ENCODE peak calls at places on chromosomes 6 and 20, in five cellular contexts. P, Z, I, F and A are unnamed samples.

GRCh38 chr6:35311390-35312075 is 13.9 kb downstream of the DEF6 start:
- DNase-seq in I (no peak), Z (no peak), P (peak), F (peak), A (no peak)

GRCh38 chr6:110856296-110856695 is 18.3 kb upstream of the AMD1 start:
- DNase-seq in I (no peak), P (no peak), Z (no peak), F (no peak), A (no peak)

GRCh38 chr20:9185511-9185910 is 116.6 kb downstream of the PLCB4 start:
- DNase-seq in Z (no peak), I (peak), F (no peak), P (no peak), A (no peak)

GRCh38 chr6:139722540-139722939 is 348.1 kb upstream of the CITED2 start:
- DNase-seq in Z (no peak), I (no peak), F (no peak), P (no peak), A (no peak)

GRCh38 chr6:107490568-107491058 is 696 bp downstream of the SOBP start:
- DNase-seq in F (no peak), I (no peak), P (no peak), Z (no peak), A (no peak)

GRCh38 chr6:169964440-169965212 is 213.2 kb downstream of the ERMARD start:
- DNase-seq in Z (no peak), I (no peak), P (no peak), F (no peak), A (no peak)

GRCh38 chr6:35425284-35425683 is 26.9 kb upstream of the FANCE start:
- DNase-seq in P (no peak), I (peak), Z (no peak), F (no peak), A (peak)

GRCh38 chr6:57302477-57302876 is 15.0 kb upstream of the PRIM2 start:
- DNase-seq in Z (no peak), I (no peak), F (no peak), P (no peak), A (no peak)

GRCh38 chr6:142570221-142570671 is 268.4 kb downstream of the ADGRG6 start:
- DNase-seq in I (peak), F (no peak), P (no peak), Z (no peak), A (peak)

GRCh38 chr6:170030284-170031095 is 260.4 kb downstream of the DLL1 start:
- DNase-seq in I (no peak), F (no peak), Z (no peak), P (no peak), A (no peak)

GRCh38 chr6:95593025-95593424 is 15.7 kb downstream of the MANEA start:
- DNase-seq in F (no peak), I (no peak), P (no peak), Z (no peak), A (no peak)

GRCh38 chr6:163446529-163446928 is 32.0 kb downstream of the QKI start:
- DNase-seq in P (no peak), I (no peak), Z (no peak), F (no peak), A (no peak)

GRCh38 chr20:3010985-3011723 is 32.3 kb upstream of the GNRH2 start:
- DNase-seq in P (no peak), F (no peak), Z (no peak), I (peak), A (peak)

GRCh38 chr20:9407805-9408421 is 106.5 kb upstream of the LAMP5 start:
- DNase-seq in F (no peak), P (no peak), I (peak), Z (peak), A (peak)

GRCh38 chr6:45651301-45651700 is 273.6 kb upstream of the SUPT3H start:
- DNase-seq in Z (no peak), F (no peak), I (no peak), P (no peak), A (no peak)

GRCh38 chr20:37323985-37324384 is 22.0 kb upstream of the SRC start:
- DNase-seq in I (peak), F (no peak), P (no peak), Z (no peak), A (no peak)